ENCODE peak calls at places on chromosome 22, in seven cellular contexts. W is spleen, U is HCT116, M is stomach, O is GM23338, C is breast epithelium, E is K562. I is an unnamed sample. For H3K4me1, the result is how much of the 10 kb centered on the place peaks cover.

GRCh38 chr22:38973289-38974169 is 8.6 kb upstream of the APOBEC3B start:
- DNase-seq in W (peak), U (no peak), M (peak), O (peak), C (no peak), E (peak), I (peak)

GRCh38 chr22:39287076-39287743 is 32.2 kb downstream of the RPL3 start:
- DNase-seq in W (peak), U (no peak), M (no peak), O (no peak), C (no peak), E (no peak), I (no peak)

GRCh38 chr22:29751139-29751538 is 15.7 kb downstream of the ZMAT5 start:
- DNase-seq in W (no peak), U (no peak), M (no peak), O (no peak), C (no peak), E (peak), I (no peak)

GRCh38 chr22:28222066-28222465 is 303.0 kb upstream of the PITPNB start:
- DNase-seq in W (no peak), U (no peak), M (no peak), O (no peak), C (no peak), E (no peak), I (no peak)

GRCh38 chr22:37345863-37346514 is 63.7 kb downstream of the CYTH4 start:
- DNase-seq in W (no peak), U (no peak), M (no peak), O (no peak), C (no peak), E (no peak), I (no peak)

GRCh38 chr22:29216873-29217666 is 11.4 kb downstream of the EMID1 start:
- DNase-seq in W (peak), U (no peak), M (no peak), O (no peak), C (no peak), E (no peak), I (no peak)

GRCh38 chr22:40043086-40043485 is 48.3 kb downstream of the FAM83F start:
- DNase-seq in W (no peak), U (no peak), M (no peak), O (no peak), C (peak), E (no peak), I (peak)

GRCh38 chr22:25396615-25397200 is 167.8 kb upstream of the GRK3 start:
- DNase-seq in W (no peak), U (no peak), M (no peak), O (no peak), C (no peak), E (no peak), I (no peak)

GRCh38 chr22:38417252-38418060 is 37.5 kb downstream of the KCNJ4 start:
- DNase-seq in W (peak), U (no peak), M (peak), O (no peak), C (no peak), E (no peak), I (no peak)

GRCh38 chr22:17868771-17869170 is 94.5 kb upstream of the BID start:
- DNase-seq in W (peak), U (no peak), M (no peak), O (no peak), C (no peak), E (no peak), I (no peak)

GRCh38 chr22:31210830-31211503 is 1.1 kb upstream of the LIMK2 start:
- DNase-seq in W (no peak), U (no peak), M (no peak), O (no peak), C (no peak), E (no peak), I (no peak)

GRCh38 chr22:33866521-33866920 is 53.8 kb downstream of the LARGE1 start:
- DNase-seq in W (no peak), U (no peak), M (no peak), O (no peak), C (no peak), E (no peak), I (no peak)

GRCh38 chr22:39426380-39427043 is 26.9 kb downstream of the TAB1 start:
- DNase-seq in W (peak), U (no peak), M (no peak), O (no peak), C (no peak), E (no peak), I (no peak)

GRCh38 chr22:40420341-40421081 is 50.1 kb downstream of the SGSM3 start:
- DNase-seq in W (peak), U (no peak), M (no peak), O (no peak), C (peak), E (no peak), I (no peak)

GRCh38 chr22:32999039-32999861 is 58.9 kb downstream of the SYN3 start:
- DNase-seq in W (no peak), U (no peak), M (no peak), O (no peak), C (no peak), E (no peak), I (no peak)

GRCh38 chr22:40218723-40219294 is 41.1 kb downstream of the TNRC6B start:
- DNase-seq in W (no peak), U (no peak), M (no peak), O (no peak), C (no peak), E (no peak), I (no peak)

GRCh38 chr22:47090591-47091240 is 328.3 kb downstream of the TBC1D22A start:
- DNase-seq in W (no peak), U (no peak), M (no peak), O (peak), C (no peak), E (peak), I (no peak)

GRCh38 chr22:35375031-35375430 is 5.9 kb upstream of the HMOX1 start:
- DNase-seq in W (no peak), U (no peak), M (no peak), O (no peak), C (no peak), E (no peak), I (no peak)

GRCh38 chr22:28351585-28351984 is 328.1 kb downstream of the TTC28 start:
- DNase-seq in W (no peak), U (no peak), M (no peak), O (no peak), C (no peak), E (no peak), I (no peak)

DNA sequence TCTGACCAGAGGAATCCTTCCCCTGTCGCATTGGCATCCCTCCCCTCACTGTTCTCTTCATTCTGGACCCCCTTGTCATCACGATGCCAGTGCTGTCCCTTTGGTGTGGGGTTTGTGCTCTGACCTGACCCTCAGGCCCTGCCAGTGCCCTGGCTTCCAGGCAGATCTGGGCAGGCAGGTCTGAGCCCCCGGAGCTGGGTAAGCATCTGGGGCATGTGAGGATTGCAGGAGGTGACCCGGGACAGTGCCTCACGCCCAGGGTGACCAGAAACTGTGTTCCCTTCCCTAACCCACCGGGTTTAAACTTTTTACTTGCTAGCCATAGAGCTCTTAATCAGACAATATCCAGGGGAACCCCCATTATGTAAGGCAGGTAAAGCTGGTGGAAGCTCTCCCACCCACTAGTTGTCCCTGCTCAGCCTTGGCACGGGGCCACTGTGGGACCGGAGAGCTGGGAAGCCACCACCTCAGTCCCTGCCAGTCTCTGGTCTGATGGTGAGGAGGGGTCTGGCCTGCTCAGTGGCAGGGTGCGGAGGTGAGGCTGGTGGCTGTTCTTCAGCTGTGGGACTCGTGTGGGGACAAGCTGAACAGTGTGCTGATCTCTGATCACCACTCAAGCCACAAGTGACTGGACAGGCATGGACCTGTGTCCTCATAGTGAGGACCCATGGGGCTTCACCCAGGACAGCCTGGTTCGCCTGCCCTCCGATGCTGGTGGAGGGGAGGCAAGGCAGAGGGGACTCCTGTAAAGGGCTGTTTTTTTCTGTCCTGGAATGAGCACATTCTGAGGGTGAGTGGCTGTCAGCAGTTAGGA is 38.0 kb downstream of the BCR start:
- DNase-seq in W (peak), U (no peak), M (no peak), O (no peak), C (no peak), E (no peak), I (no peak)
- H3K4me1 ChIP-seq in W (half or more), U (under half), M (half or more), O (half or more), C (under half), E (half or more), I (under half)

DNA sequence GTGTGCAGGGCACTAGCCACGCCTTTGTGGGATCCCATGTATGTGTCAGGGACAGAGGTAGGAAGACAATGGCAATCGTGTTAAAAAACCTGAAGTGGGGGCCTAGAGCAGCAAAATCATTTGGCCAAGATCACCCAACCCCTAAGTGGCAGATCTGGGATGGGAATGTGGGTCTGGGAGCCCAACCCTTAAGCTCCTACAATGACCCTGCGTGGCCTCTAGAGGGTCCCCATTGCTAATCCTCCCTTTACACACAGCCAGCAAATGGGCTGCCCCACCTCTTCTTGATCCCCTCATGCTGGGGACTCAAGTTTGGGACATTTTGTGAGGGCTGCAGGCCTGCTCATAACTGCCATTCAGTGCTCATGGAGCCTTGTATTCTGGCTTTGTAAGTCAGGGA is 73.2 kb upstream of the SUSD2 start:
- DNase-seq in W (no peak), U (no peak), M (no peak), O (peak), C (no peak), E (no peak), I (no peak)
- H3K27ac ChIP-seq in W (no peak), U (no peak), M (no peak), O (no peak), C (peak), E (no peak), I (peak)

GRCh38 chr22:43923631-43924548 is at the start of gene PNPLA3:
- DNase-seq in W (peak), U (peak), M (peak), O (peak), C (peak), E (peak), I (peak)
- TF ChIP-seq POLR2AphosphoS5 in W (peak), U (peak), M (peak), O (peak), C (no peak), E (no peak), I (peak)

DNA sequence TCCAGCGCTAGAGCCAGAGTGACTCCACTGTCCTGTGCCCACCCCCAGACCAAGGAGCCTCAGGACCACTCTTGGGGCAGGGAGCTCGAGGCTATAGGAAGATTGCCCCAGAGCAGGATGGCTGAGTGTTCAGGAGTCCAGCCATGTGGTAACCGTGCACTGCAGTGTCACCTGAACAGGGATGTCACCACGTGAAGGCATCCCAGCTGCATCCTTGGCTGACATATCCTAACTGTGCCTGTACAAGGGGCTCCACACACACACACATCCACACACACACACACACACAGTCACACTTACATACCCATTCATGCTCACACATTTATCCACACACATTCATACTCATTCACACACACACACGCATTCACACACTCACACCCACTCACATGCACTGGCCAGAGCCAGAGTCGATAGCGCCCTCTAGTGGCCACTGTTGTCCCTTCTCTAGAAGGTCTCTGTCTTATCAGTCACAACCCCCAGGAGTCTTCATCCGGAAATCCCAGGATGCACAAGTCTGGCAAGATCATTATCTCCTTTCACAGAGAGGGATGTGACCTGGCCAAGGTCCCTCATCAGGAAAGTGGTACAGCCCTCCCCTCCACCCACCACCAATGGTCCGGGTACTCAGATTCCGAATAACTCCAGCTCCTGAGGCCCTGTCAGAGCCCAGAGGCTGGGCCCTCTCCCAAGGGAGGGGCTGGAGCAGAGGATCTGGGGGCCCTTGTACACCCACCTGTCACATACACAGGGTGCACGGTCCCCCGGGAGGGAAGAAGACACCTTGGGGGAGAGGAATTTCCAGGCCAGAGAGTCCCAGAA is 55.1 kb downstream of the IGLL5 start:
- DNase-seq in W (peak), U (peak), M (peak), O (peak), C (peak), E (peak), I (no peak)
- H3K4me1 ChIP-seq in W (under half), U (under half), M (under half), O (under half), C (under half), E (under half), I (under half)

DNA sequence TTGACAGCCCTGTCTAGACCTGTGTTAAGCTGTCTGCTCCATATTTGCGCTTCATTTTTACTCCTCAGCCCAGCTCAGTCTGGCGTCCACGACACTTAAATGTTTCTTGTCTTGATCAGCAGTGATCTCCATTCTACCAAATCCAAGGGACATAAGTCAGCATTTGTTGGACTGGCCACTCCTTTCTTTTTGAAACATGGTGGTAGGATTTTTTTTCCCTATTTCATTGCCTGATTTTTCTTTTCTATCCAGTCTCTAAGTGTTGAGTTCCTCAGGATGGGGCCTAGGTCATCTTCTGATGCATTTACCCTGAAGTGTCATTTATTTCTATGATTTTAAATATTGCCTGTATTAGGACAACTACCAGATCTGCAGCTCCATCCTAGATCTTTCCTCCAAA is 873 bp downstream of the NCAPH2 start:
- DNase-seq in W (no peak), U (no peak), M (no peak), O (no peak), C (no peak), E (no peak), I (no peak)
- H3K27ac ChIP-seq in W (peak), U (peak), M (no peak), O (no peak), C (peak), E (peak), I (peak)

GRCh38 chr22:48653929-48654328 is 1173.7 kb downstream of the BRD1 start:
- DNase-seq in W (no peak), U (no peak), M (no peak), O (no peak), C (no peak), E (no peak), I (no peak)
- TF ChIP-seq POLR2AphosphoS5 in W (no peak), U (no peak), M (no peak), O (no peak), C (no peak), E (no peak), I (no peak)

GRCh38 chr22:20232237-20232598 is 35.9 kb downstream of the RTN4R start:
- DNase-seq in W (no peak), U (no peak), M (no peak), O (no peak), C (no peak), E (no peak), I (no peak)
- H3K4me1 ChIP-seq in W (under half), U (under half), M (under half), O (under half), C (under half), E (half or more), I (under half)

DNA sequence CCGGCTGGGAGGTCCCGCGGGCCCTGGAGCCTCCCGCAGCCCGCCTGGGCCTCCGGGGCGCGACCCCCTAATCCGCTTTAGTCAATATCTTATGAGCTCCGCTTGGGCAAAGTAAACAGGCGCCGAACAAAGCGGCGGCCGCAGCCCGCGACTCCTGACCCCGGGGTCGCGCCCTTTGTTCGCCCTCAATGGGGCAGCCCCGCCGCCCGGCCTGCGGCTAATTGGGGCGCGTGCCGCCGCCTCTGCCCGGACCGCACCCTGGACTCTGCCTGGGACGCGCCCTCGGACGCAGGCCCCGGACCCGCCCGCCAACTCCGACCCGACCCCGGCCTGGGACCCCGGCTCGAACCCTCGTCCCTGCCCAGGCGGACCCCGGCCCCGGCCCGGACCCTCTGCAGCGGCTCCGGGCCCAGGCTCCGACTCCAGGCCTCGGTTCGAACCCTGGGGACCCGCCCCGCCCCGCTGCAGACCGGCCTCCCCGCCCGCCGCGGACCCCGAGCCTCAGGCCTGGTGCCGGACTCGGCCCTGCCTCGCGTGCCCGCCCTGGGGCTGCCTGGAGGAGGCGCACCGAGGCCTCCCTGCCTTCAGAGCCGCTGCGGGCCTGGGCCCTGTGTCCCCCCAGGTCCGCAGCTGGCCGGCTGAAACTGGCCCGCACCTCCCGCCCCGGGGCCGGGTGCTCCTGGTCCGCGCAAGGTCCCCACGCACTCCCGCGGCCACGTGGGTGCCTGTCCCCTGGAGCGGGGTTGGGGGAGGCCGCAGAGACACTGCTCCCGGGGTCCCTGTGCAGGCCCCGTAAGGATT is 84.7 kb upstream of the WNT7B start:
- DNase-seq in W (peak), U (no peak), M (peak), O (peak), C (peak), E (no peak), I (no peak)
- H3K27ac ChIP-seq in W (peak), U (no peak), M (peak), O (no peak), C (peak), E (no peak), I (peak)

GRCh38 chr22:41919357-41920224 is 4.7 kb upstream of the SHISA8 start:
- DNase-seq in W (peak), U (no peak), M (peak), O (peak), C (no peak), E (peak), I (peak)
- TF ChIP-seq POLR2AphosphoS5 in W (peak), U (no peak), M (no peak), O (peak), C (no peak), E (no peak), I (no peak)